ENCODE peak calls at places on chromosomes 2 and 18, in ten cellular contexts. M, U, B, T, G, Y, H, S, C and Q are unnamed samples.

GRCh38 chr2:187429989-187430388 is 18.1 kb downstream of the CALCRL start:
- DNase-seq in M (no peak), U (peak), B (peak), T (no peak), G (no peak), Y (no peak), H (peak), S (no peak), C (peak), Q (no peak)

GRCh38 chr18:71011389-71011788 is 722.5 kb downstream of the SOCS6 start:
- DNase-seq in M (no peak), U (no peak), B (no peak), T (no peak), G (no peak), Y (peak), H (no peak), S (no peak), C (no peak), Q (no peak)

GRCh38 chr18:1914489-1914888 is 656.8 kb downstream of the METTL4 start:
- DNase-seq in M (no peak), U (peak), B (no peak), T (no peak), G (no peak), Y (peak), H (peak), S (no peak), C (no peak), Q (no peak)

GRCh38 chr2:29528891-29529520 is 392.4 kb downstream of the ALK start:
- DNase-seq in M (peak), U (no peak), B (peak), T (no peak), G (no peak), Y (no peak), H (no peak), S (no peak), C (no peak), Q (no peak)

GRCh38 chr2:177530513-177531039 is 138.0 kb downstream of the AGPS start:
- DNase-seq in M (no peak), U (no peak), B (peak), T (no peak), G (no peak), Y (no peak), H (no peak), S (no peak), C (no peak), Q (no peak)

GRCh38 chr2:112958428-112959108 is 19.2 kb upstream of the IL36G start:
- DNase-seq in M (no peak), U (peak), B (peak), T (peak), G (no peak), Y (peak), H (peak), S (peak), C (peak), Q (peak)

GRCh38 chr18:63788447-63789096 is 13.4 kb downstream of the SERPINB7 start:
- DNase-seq in M (no peak), U (peak), B (peak), T (no peak), G (no peak), Y (peak), H (peak), S (no peak), C (peak), Q (no peak)

GRCh38 chr18:37385846-37386435 is 179.7 kb downstream of the CELF4 start:
- DNase-seq in M (no peak), U (peak), B (peak), T (no peak), G (no peak), Y (peak), H (peak), S (no peak), C (peak), Q (peak)

GRCh38 chr2:122368576-122369243 is 613.3 kb downstream of the TSN start:
- DNase-seq in M (no peak), U (no peak), B (peak), T (no peak), G (no peak), Y (peak), H (no peak), S (no peak), C (no peak), Q (no peak)

GRCh38 chr2:30208453-30208852 is 22.9 kb upstream of the LBH start:
- DNase-seq in M (peak), U (peak), B (peak), T (no peak), G (no peak), Y (peak), H (peak), S (peak), C (peak), Q (peak)

GRCh38 chr2:183438541-183438940 is 314.3 kb downstream of the NUP35 start:
- DNase-seq in M (no peak), U (no peak), B (no peak), T (no peak), G (no peak), Y (no peak), H (no peak), S (no peak), C (no peak), Q (no peak)

GRCh38 chr2:241768850-241769249 is 7.8 kb upstream of the GAL3ST2 start:
- DNase-seq in M (no peak), U (no peak), B (no peak), T (no peak), G (no peak), Y (no peak), H (no peak), S (no peak), C (no peak), Q (peak)

GRCh38 chr2:2831656-2832055 is 500.6 kb upstream of the MYT1L start:
- DNase-seq in M (no peak), U (no peak), B (no peak), T (no peak), G (peak), Y (no peak), H (no peak), S (no peak), C (no peak), Q (no peak)

GRCh38 chr2:46540496-46541342 is 61.4 kb downstream of the TMEM247 start:
- DNase-seq in M (no peak), U (peak), B (peak), T (peak), G (peak), Y (no peak), H (no peak), S (no peak), C (peak), Q (no peak)

GRCh38 chr2:229137623-229138022 is 133.5 kb downstream of the PID1 start:
- DNase-seq in M (no peak), U (no peak), B (no peak), T (no peak), G (no peak), Y (no peak), H (no peak), S (no peak), C (no peak), Q (no peak)

DNA sequence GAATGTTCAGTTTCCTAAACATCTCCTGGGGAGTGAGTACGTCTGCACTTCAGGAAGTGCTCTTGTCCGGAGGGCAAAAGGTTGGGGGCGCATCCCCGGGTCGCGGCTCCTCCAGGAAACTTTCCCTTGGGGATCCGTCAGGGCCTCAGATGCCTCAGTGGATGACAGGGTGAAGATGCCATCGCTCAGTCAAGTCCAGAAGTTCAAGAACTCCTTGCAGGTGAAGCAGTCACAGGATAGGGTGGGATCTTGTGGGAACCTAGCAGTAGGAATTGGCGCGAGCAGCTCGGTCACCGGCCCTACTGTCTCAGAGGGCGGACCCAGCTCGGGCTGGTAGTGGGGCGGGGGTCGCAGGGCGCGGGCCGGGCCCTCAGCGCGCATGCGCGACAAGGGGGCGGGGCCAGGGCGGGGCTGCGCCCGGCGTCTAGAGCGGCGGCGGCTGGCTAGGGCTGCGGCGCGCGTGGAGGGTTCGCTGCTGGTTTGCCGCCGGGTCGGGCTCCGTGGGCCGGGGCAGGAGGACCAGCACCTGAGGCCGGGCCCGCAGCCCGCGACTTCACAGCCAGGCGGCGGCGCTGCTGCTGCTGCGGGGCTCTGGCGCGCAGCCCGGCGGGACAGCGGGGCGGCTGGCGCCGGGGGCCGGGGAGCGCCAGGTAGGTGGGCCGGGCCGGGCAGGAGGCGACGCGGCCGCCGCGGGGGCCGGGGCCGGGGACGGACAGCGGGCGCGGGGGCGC is at the start of gene INPP4A:
- DNase-seq in M (peak), U (peak), B (peak), T (no peak), G (no peak), Y (peak), H (peak), S (peak), C (peak), Q (peak)
- TF ChIP-seq CTCF in M (peak), U (peak), B (no peak), T (no peak), G (no peak), Y (peak), H (peak), S (no peak), C (no peak), Q (peak)

GRCh38 chr18:10017048-10017447 is 103.2 kb downstream of the VAPA start:
- DNase-seq in M (no peak), U (no peak), B (peak), T (no peak), G (no peak), Y (no peak), H (no peak), S (no peak), C (no peak), Q (no peak)

GRCh38 chr18:10012526-10012925 is 98.7 kb downstream of the VAPA start:
- DNase-seq in M (no peak), U (no peak), B (no peak), T (no peak), G (no peak), Y (no peak), H (no peak), S (no peak), C (no peak), Q (no peak)

GRCh38 chr18:10013621-10014543 is 100.1 kb downstream of the VAPA start:
- DNase-seq in M (peak), U (no peak), B (no peak), T (no peak), G (no peak), Y (no peak), H (no peak), S (no peak), C (no peak), Q (no peak)

GRCh38 chr18:10015288-10015701 is 101.5 kb downstream of the VAPA start:
- DNase-seq in M (no peak), U (peak), B (peak), T (no peak), G (peak), Y (no peak), H (peak), S (no peak), C (no peak), Q (no peak)

GRCh38 chr18:10015941-10016819 is 102.4 kb downstream of the VAPA start:
- DNase-seq in M (no peak), U (peak), B (peak), T (no peak), G (no peak), Y (no peak), H (peak), S (no peak), C (peak), Q (no peak)
- TF ChIP-seq CTCF in M (peak), U (peak), B (peak), T (no peak), G (no peak), Y (no peak), H (no peak), S (no peak), C (peak), Q (no peak)

DNA sequence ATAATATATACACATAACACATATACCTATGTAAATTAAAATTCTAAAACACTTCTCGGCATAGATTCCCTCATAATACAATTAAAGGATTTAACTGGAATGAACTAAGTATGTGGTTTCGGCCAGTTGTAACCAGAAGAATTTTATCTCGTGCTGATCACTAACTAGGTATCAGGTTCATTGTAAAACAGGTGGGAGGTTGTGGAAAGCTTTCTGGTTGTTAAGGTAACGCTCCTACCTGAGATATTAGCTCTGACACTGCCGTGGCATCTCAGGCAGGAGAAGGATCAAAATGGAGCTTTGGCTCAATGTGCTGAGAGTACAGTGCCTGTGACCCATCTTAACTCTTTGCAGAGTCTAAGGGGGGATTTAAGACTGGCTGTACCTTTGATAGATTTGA is 42.5 kb downstream of the SLC9A2 start:
- DNase-seq in M (no peak), U (no peak), B (no peak), T (no peak), G (no peak), Y (no peak), H (no peak), S (no peak), C (no peak), Q (no peak)
- TF ChIP-seq CTCF in M (no peak), U (no peak), B (no peak), T (no peak), G (no peak), Y (no peak), H (no peak), S (no peak), C (no peak), Q (no peak)

DNA sequence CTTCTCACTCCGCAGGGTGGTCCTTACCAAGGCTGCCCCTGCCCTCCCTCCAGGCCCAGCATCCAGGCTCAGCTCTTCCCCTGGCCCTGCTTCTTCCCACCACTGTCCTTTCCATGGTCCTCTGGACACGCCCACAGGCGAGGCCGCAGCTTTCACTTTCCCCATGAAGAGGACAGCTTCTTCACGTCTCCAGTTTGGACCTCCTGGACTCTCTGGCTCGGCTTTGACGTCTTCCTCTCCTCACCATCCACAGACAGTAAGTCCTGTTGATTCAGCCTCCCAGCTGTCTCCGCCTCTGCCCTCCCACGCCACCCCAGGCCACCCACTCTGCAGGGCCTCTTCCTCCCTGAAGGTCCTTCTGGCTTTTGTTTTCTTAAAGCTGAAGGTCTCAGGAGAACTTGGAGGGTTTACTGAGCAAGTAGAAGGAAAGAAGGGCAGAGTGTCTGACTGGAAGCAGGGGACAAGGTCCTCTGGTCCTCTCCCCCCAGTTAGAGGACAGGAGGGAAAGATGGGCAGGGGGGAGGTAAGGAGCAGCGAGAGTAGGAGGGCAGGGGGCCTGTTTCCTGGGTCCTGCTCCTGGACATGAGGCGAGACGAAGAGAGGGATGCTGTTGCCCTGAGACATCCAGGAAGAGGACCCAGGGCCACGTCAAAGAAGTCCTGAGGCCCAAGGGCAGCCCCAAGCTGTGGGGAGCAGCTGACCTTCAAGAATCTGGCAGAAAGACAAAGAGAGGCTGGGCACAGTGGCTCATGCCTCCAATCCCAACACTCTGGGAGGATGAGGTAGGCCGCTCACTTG is 24.7 kb upstream of the NMUR1 start:
- DNase-seq in M (peak), U (no peak), B (peak), T (no peak), G (peak), Y (peak), H (no peak), S (no peak), C (peak), Q (no peak)
- TF ChIP-seq CTCF in M (no peak), U (no peak), B (no peak), T (no peak), G (no peak), Y (no peak), H (no peak), S (no peak), C (no peak), Q (no peak)

GRCh38 chr18:55280515-55280914 is 307.5 kb downstream of the TCF4 start:
- DNase-seq in M (no peak), U (no peak), B (no peak), T (no peak), G (no peak), Y (no peak), H (no peak), S (no peak), C (peak), Q (no peak)

GRCh38 chr18:55269632-55270031 is 310.4 kb upstream of the CCDC68 start:
- DNase-seq in M (no peak), U (peak), B (no peak), T (no peak), G (no peak), Y (no peak), H (no peak), S (no peak), C (peak), Q (no peak)

GRCh38 chr18:55272510-55273243 is 313.4 kb upstream of the CCDC68 start:
- DNase-seq in M (no peak), U (no peak), B (peak), T (no peak), G (peak), Y (no peak), H (no peak), S (no peak), C (no peak), Q (no peak)

GRCh38 chr18:55275042-55275897 is 312.7 kb downstream of the TCF4 start:
- DNase-seq in M (no peak), U (peak), B (peak), T (no peak), G (peak), Y (peak), H (no peak), S (no peak), C (peak), Q (no peak)
- TF ChIP-seq CTCF in M (no peak), U (no peak), B (peak), T (no peak), G (no peak), Y (peak), H (no peak), S (peak), C (no peak), Q (no peak)

GRCh38 chr18:13442451-13442850 is 223.9 kb downstream of the LDLRAD4 start:
- DNase-seq in M (no peak), U (no peak), B (no peak), T (no peak), G (no peak), Y (no peak), H (no peak), S (no peak), C (no peak), Q (no peak)
- TF ChIP-seq CTCF in M (no peak), U (no peak), B (no peak), T (no peak), G (no peak), Y (no peak), H (no peak), S (no peak), C (no peak), Q (no peak)